ENCODE peak calls at places on chromosomes 11 and 22, in four cellular contexts. O is GM23248, I is K562, C is H1. V is an unnamed sample.

GRCh38 chr11:15073361-15074205 is at the start of gene CALCB:
- DNase-seq in O (peak), I (no peak), C (peak), V (peak)

GRCh38 chr11:83019888-83020579 is 51.7 kb downstream of the RAB30 start:
- DNase-seq in O (no peak), I (no peak), C (no peak), V (no peak)

GRCh38 chr11:118807800-118808778 is 17.1 kb upstream of the DDX6 start:
- DNase-seq in O (no peak), I (no peak), C (no peak), V (no peak)

GRCh38 chr11:30113326-30113873 is 96.6 kb upstream of the KCNA4 start:
- DNase-seq in O (no peak), I (no peak), C (no peak), V (no peak)

GRCh38 chr22:24134090-24134846 is 47.0 kb upstream of the SUSD2 start:
- DNase-seq in O (no peak), I (no peak), C (no peak), V (peak)

GRCh38 chr11:726278-726915 is 20.4 kb downstream of the EPS8L2 start:
- DNase-seq in O (peak), I (peak), C (peak), V (peak)

GRCh38 chr11:33394431-33395109 is 137.4 kb downstream of the HIPK3 start:
- DNase-seq in O (no peak), I (no peak), C (no peak), V (no peak)

GRCh38 chr11:120337896-120338840 is 2.0 kb downstream of the ARHGEF12 start:
- DNase-seq in O (peak), I (no peak), C (no peak), V (no peak)

GRCh38 chr11:15828241-15828903 is 528.0 kb downstream of the SOX6 start:
- DNase-seq in O (no peak), I (no peak), C (no peak), V (no peak)

GRCh38 chr22:19203839-19204238 is 25.3 kb upstream of the SLC25A1 start:
- DNase-seq in O (no peak), I (no peak), C (no peak), V (no peak)

GRCh38 chr11:1444321-1444720 is 42.3 kb downstream of the MOB2 start:
- DNase-seq in O (no peak), I (no peak), C (no peak), V (no peak)

GRCh38 chr11:75603791-75604736 is 42.0 kb downstream of the SERPINH1 start:
- DNase-seq in O (peak), I (no peak), C (no peak), V (no peak)

GRCh38 chr11:130847517-130847916 is 68.8 kb downstream of the SNX19 start:
- DNase-seq in O (peak), I (no peak), C (no peak), V (no peak)

GRCh38 chr22:35337932-35338331 is 38.2 kb downstream of the TOM1 start:
- DNase-seq in O (peak), I (peak), C (no peak), V (peak)

GRCh38 chr11:120547871-120548681 is 36.5 kb downstream of the GRIK4 start:
- DNase-seq in O (peak), I (no peak), C (no peak), V (no peak)

GRCh38 chr22:48091060-48091650 is 1328.7 kb downstream of the TBC1D22A start:
- DNase-seq in O (no peak), I (no peak), C (no peak), V (peak)

GRCh38 chr11:111737877-111738205 is 28.3 kb downstream of the PPP2R1B start:
- DNase-seq in O (peak), I (no peak), C (no peak), V (peak)

GRCh38 chr11:35303596-35304392 is 115.6 kb downstream of the SLC1A2 start:
- DNase-seq in O (peak), I (no peak), C (no peak), V (no peak)

GRCh38 chr11:39745401-39745800 is 1714.1 kb downstream of the LRRC4C start:
- DNase-seq in O (no peak), I (no peak), C (no peak), V (no peak)

GRCh38 chr11:116642902-116643301 is 129.9 kb downstream of the BUD13 start:
- DNase-seq in O (no peak), I (no peak), C (no peak), V (peak)

GRCh38 chr11:69102161-69102695 is 53.5 kb downstream of the TPCN2 start:
- DNase-seq in O (no peak), I (no peak), C (no peak), V (no peak)

GRCh38 chr11:86931965-86932332 is 23.2 kb downstream of the FZD4 start:
- DNase-seq in O (peak), I (peak), C (no peak), V (no peak)

GRCh38 chr11:41175304-41175972 is 284.0 kb downstream of the LRRC4C start:
- DNase-seq in O (no peak), I (no peak), C (no peak), V (peak)

GRCh38 chr22:43891360-43892182 is at the start of gene PNPLA5:
- DNase-seq in O (peak), I (peak), C (peak), V (peak)

GRCh38 chr11:113806403-113806802 is 26.8 kb downstream of the CLDN25 start:
- DNase-seq in O (peak), I (peak), C (peak), V (peak)

GRCh38 chr11:2813141-2813908 is 72.2 kb downstream of the CDKN1C start:
- DNase-seq in O (no peak), I (no peak), C (no peak), V (no peak)

GRCh38 chr22:32410459-32410858 is 1.6 kb downstream of the RTCB start:
- DNase-seq in O (peak), I (no peak), C (no peak), V (no peak)

GRCh38 chr22:37126882-37127281 is 17.4 kb upstream of the TMPRSS6 start:
- DNase-seq in O (no peak), I (peak), C (peak), V (peak)

GRCh38 chr22:24016156-24016555 is 5.1 kb downstream of the CABIN1 start:
- DNase-seq in O (no peak), I (no peak), C (no peak), V (no peak)

GRCh38 chr11:17571431-17572358 is 24.6 kb downstream of the OTOG start:
- DNase-seq in O (no peak), I (no peak), C (peak), V (peak)
- H3K4me3 ChIP-seq in O (no peak), I (no peak), C (no peak), V (no peak)

DNA sequence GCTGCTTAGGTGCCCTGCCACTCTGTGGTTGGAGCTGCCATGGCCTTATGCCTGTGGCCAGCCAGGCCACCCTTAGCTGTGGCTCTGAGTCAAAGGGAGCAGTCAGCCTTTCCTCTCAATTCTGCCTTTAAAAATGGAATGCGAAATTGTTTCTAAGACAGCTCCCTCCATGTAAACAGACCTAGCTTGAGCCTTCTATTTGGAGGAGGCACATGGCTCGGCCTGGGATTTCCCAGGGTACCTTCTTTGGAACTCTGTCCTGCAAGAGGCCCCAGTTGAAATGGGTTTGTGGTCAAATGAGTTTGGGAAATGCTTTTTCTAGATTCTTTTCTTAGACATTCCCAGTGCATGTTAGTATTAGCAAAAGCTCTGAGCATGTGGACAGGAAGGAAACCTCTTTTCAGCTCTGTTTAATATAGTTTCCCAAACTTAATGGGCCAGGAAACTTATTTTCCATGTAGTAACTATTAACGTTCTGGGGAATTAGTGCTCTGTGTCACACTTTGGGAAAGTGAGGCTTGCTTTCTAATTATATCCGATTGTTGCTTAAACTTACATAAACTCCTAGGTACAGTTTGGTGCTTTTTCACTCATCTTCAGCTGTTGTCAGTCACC is 7.8 kb downstream of the PHOX2A start:
- DNase-seq in O (no peak), I (no peak), C (no peak), V (peak)
- H3K27ac ChIP-seq in O (no peak), I (no peak), C (no peak), V (no peak)

GRCh38 chr11:4541071-4541470 is 3.9 kb upstream of the OR52M1 start:
- DNase-seq in O (no peak), I (no peak), C (no peak), V (no peak)
- H3K9ac ChIP-seq in O (no peak), I (no peak), C (no peak), V (no peak)

GRCh38 chr22:17087176-17088131 is 2.7 kb downstream of the IL17RA start:
- DNase-seq in O (no peak), I (no peak), C (no peak), V (peak)
- H3K4me3 ChIP-seq in O (no peak), I (no peak), C (no peak), V (peak)

GRCh38 chr11:26910192-26910591 is 83.7 kb upstream of the FIBIN start:
- DNase-seq in O (no peak), I (no peak), C (no peak), V (no peak)

GRCh38 chr11:26916805-26917204 is 77.1 kb upstream of the FIBIN start:
- DNase-seq in O (no peak), I (no peak), C (no peak), V (no peak)

GRCh38 chr11:26909429-26910009 is 84.4 kb upstream of the FIBIN start:
- DNase-seq in O (no peak), I (no peak), C (no peak), V (no peak)

DNA sequence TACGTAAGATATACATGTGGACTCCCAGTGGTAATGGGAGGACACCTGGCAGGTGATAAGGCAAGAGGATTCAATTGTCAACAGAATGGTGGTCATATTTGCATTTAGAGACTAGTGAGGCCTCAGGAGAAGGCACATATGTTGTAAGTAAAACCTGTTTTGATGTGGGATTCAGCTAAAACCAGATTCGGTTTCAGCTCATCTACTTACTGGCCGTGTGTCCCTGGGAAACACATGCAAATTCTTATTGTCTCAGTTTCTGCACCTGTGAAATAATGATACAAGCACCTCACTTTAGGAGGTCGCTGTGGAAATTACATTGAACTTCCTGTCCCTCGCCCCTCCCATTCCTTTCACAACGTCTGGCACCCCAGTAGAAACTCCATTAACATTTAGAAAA is 78.9 kb upstream of the FIBIN start:
- DNase-seq in O (no peak), I (no peak), C (no peak), V (no peak)
- H3K27ac ChIP-seq in O (no peak), I (no peak), C (no peak), V (no peak)